ENCODE peak calls at places on chromosomes 5 and 9, in five cellular contexts. S is GM23248, Q is colonic mucosa, U is K562, N is mesenchymal stem cell. D is an unnamed sample. For H3K4me1, the result is how much of the 10 kb centered on the place peaks cover.

GRCh38 chr9:131608469-131609115 is 63.3 kb downstream of the PRRT1B start:
- DNase-seq in N (peak), U (no peak), Q (no peak), S (peak), D (peak)

GRCh38 chr5:53090229-53090628 is 19.3 kb downstream of the MOCS2 start:
- DNase-seq in S (no peak), N (no peak), U (no peak), Q (no peak), D (no peak)

GRCh38 chr5:72949481-72949880 is 6.4 kb upstream of the FCHO2 start:
- DNase-seq in S (no peak), U (no peak), N (no peak), Q (no peak), D (no peak)

GRCh38 chr5:73692166-73692640 is 66.2 kb downstream of the ARHGEF28 start:
- DNase-seq in Q (no peak), N (peak), S (peak), U (no peak), D (no peak)

GRCh38 chr9:128361981-128362646 is 9.1 kb upstream of the URM1 start:
- DNase-seq in Q (peak), U (peak), S (peak), N (peak), D (peak)

GRCh38 chr9:30201024-30201423 is 2183.4 kb upstream of the ACO1 start:
- DNase-seq in U (no peak), Q (no peak), S (no peak), N (no peak), D (no peak)

GRCh38 chr9:6076856-6077255 is 61.4 kb upstream of the RANBP6 start:
- DNase-seq in Q (no peak), U (no peak), N (no peak), S (peak), D (no peak)

GRCh38 chr9:126298319-126298801 is 28.3 kb upstream of the MVB12B start:
- DNase-seq in U (no peak), Q (peak), N (no peak), S (no peak), D (no peak)

GRCh38 chr5:96247097-96247675 is 185.9 kb downstream of the PCSK1 start:
- DNase-seq in S (peak), Q (no peak), U (no peak), N (peak), D (peak)

GRCh38 chr9:16572005-16572727 is 298.3 kb downstream of the BNC2 start:
- DNase-seq in U (no peak), S (no peak), N (no peak), Q (peak), D (no peak)

GRCh38 chr5:29378104-29378503 is 1815.4 kb upstream of the CDH6 start:
- DNase-seq in U (no peak), Q (no peak), N (no peak), S (no peak), D (no peak)

GRCh38 chr5:76252437-76252836 is 150.6 kb upstream of the IQGAP2 start:
- DNase-seq in Q (no peak), S (no peak), U (no peak), N (no peak), D (no peak)

GRCh38 chr5:58156354-58156753 is 303.5 kb downstream of the PLK2 start:
- DNase-seq in Q (no peak), N (peak), S (peak), U (no peak), D (no peak)

GRCh38 chr9:121288874-121289553 is 21.1 kb downstream of the GSN start:
- DNase-seq in S (peak), N (peak), Q (peak), U (no peak), D (peak)

GRCh38 chr5:126365446-126366198 is 57.6 kb upstream of the GRAMD2B start:
- DNase-seq in U (no peak), N (peak), Q (no peak), S (no peak), D (no peak)

GRCh38 chr9:928363-929042 is 48.0 kb upstream of the DMRT3 start:
- DNase-seq in S (peak), Q (no peak), N (no peak), U (peak), D (no peak)

GRCh38 chr5:107570805-107571531 is 99.8 kb downstream of the EFNA5 start:
- DNase-seq in Q (peak), U (no peak), S (no peak), N (peak), D (no peak)

GRCh38 chr9:16119861-16120641 is 567.2 kb downstream of the CCDC171 start:
- DNase-seq in Q (no peak), U (no peak), N (peak), S (no peak), D (no peak)

GRCh38 chr5:86572825-86573224 is 44.9 kb upstream of the COX7C start:
- DNase-seq in Q (no peak), U (no peak), N (no peak), S (no peak), D (no peak)

GRCh38 chr5:54673523-54674225 is 156.1 kb downstream of the SNX18 start:
- DNase-seq in N (peak), Q (peak), U (no peak), S (no peak), D (no peak)

GRCh38 chr9:106800691-106801090 is 62.3 kb upstream of the ZNF462 start:
- DNase-seq in S (peak), U (no peak), N (no peak), Q (no peak), D (no peak)

GRCh38 chr9:5843450-5844249 is 10.7 kb upstream of the ERMP1 start:
- DNase-seq in S (no peak), U (peak), N (peak), Q (no peak), D (no peak)

GRCh38 chr5:135980650-135981049 is 25.9 kb upstream of the LECT2 start:
- DNase-seq in U (no peak), N (peak), Q (no peak), S (peak), D (no peak)

GRCh38 chr5:98816574-98817222 is 43.2 kb downstream of the RGMB start:
- DNase-seq in N (no peak), Q (peak), S (no peak), U (no peak), D (no peak)

GRCh38 chr5:179357036-179357435 is 11.8 kb upstream of the ADAMTS2 start:
- DNase-seq in Q (no peak), N (no peak), U (no peak), S (no peak), D (no peak)

GRCh38 chr5:142934335-142934734 is 164.2 kb downstream of the ARHGAP26 start:
- DNase-seq in S (no peak), Q (no peak), U (no peak), N (no peak), D (no peak)

GRCh38 chr5:128645582-128645981 is 107.5 kb upstream of the FBN2 start:
- DNase-seq in N (no peak), Q (no peak), U (no peak), S (peak), D (no peak)

GRCh38 chr5:93601433-93602175 is 18.6 kb downstream of the NR2F1 start:
- DNase-seq in N (peak), Q (no peak), U (no peak), S (no peak), D (no peak)

GRCh38 chr5:67262202-67262601 is 65.6 kb upstream of the CD180 start:
- DNase-seq in U (no peak), N (no peak), Q (no peak), S (no peak), D (no peak)

DNA sequence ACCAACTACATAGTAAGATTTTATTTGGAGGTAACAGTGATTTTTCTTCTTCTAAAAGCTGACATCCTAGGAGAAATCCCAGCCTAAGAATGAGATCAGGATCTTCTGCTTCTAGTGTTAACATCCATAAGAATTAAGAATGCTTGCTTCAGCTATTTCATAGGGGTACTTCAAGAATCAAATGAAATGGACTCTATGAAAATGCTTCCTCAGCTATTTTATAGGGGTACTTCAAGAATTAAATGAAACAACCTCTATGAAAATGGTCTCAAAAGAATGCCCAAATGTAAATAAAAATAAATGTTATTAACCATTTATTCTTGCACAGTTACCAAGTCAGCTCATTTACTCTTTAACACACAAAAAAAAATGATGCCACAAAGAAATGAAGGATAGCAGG is 31.5 kb downstream of the ZNF608 start:
- DNase-seq in S (no peak), U (no peak), N (no peak), Q (no peak), D (no peak)
- H3K4me1 ChIP-seq in S (under half), U (under half), N (under half), Q (under half), D (under half)

GRCh38 chr5:177356756-177357458 is 817 bp upstream of the RGS14 start:
- DNase-seq in U (no peak), N (no peak), Q (no peak), S (no peak), D (no peak)

GRCh38 chr5:177359860-177360259 is 2.1 kb downstream of the RGS14 start:
- DNase-seq in S (no peak), Q (no peak), U (no peak), N (no peak), D (no peak)

GRCh38 chr5:177359451-177359851 is 1.7 kb downstream of the RGS14 start:
- DNase-seq in S (no peak), U (no peak), N (no peak), Q (no peak), D (no peak)

GRCh38 chr5:177357459-177358332 is at the start of gene RGS14:
- DNase-seq in U (no peak), N (peak), S (peak), Q (peak), D (no peak)

GRCh38 chr5:177358333-177358939 is 712 bp downstream of the RGS14 start:
- DNase-seq in Q (no peak), U (no peak), S (no peak), N (no peak), D (no peak)
- H3K4me3 ChIP-seq in Q (peak), U (peak), S (no peak), N (peak), D (peak)

DNA sequence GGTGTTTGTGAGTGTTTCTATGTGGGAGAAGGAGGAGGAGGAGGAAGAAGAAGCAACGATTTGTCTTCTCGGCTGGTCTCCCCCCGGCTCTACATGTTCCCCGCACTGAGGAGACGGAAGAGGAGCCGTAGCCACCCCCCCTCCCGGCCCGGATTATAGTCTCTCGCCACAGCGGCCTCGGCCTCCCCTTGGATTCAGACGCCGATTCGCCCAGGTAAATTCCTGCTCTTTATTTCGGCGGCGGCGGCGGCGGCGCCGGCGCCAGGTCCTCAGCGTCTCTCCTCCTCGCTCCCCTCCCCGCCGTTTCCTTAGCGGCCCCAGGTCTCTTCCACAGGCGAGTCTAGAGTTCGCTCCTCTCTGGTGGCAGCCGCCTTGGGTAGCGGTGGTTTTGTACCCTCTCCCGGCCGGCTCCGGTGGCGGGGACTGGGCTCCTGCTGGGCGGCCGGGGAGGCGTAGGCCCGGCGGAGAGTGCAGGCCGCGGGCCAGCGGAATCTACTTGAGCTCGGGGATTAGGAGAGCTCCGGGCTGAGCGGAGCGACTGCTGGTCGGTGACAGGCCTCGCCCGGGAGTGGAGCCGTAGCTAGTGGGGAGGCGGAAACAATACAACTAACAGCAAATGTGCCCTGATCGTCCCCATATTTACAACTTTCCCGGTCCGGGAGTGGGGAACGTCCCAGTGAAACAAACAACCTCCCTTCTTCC is 547 bp downstream of the NIPBL start:
- DNase-seq in N (peak), S (peak), U (peak), Q (peak), D (no peak)
- H3K4me1 ChIP-seq in N (under half), S (half or more), U (under half), Q (under half), D (half or more)

GRCh38 chr5:91302335-91302734 is 80.8 kb downstream of the ARRDC3 start:
- DNase-seq in U (no peak), N (no peak), Q (no peak), S (peak), D (no peak)

GRCh38 chr5:91302958-91303357 is 80.2 kb downstream of the ARRDC3 start:
- DNase-seq in Q (no peak), U (no peak), S (no peak), N (no peak), D (no peak)

GRCh38 chr5:91305640-91306039 is 77.5 kb downstream of the ARRDC3 start:
- DNase-seq in U (no peak), S (no peak), Q (no peak), N (no peak), D (no peak)

GRCh38 chr5:91307023-91307422 is 76.1 kb downstream of the ARRDC3 start:
- DNase-seq in S (peak), N (no peak), Q (no peak), U (no peak), D (no peak)

GRCh38 chr5:91306497-91306896 is 76.6 kb downstream of the ARRDC3 start:
- DNase-seq in U (no peak), Q (no peak), N (no peak), S (peak), D (no peak)
- H3K4me3 ChIP-seq in U (no peak), Q (no peak), N (no peak), S (no peak), D (no peak)

DNA sequence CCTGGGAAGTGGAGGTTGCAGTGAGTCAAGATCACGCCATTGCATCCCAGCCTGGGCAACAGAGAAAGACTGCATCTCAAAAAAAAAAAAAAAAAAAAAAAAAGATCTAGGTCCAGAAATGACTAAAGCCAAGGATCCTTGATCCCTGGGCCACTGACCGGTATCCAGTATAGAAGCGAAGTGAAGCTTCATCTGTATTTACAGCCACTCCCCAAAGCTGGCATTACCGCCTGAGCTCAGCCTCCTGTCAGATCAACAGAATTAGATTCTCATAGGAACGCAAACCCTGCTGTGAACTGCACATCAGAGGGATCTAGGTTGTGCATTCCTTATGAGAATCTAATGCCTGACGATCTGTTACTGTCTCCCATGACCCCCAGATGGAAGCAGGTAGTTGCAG is 9.3 kb downstream of the CSNK1A1 start:
- DNase-seq in S (no peak), Q (no peak), U (no peak), N (no peak), D (no peak)
- H3K4me1 ChIP-seq in S (under half), Q (under half), U (under half), N (under half), D (half or more)

GRCh38 chr9:117782931-117783788 is 79.0 kb downstream of the TLR4 start:
- DNase-seq in Q (peak), U (no peak), N (peak), S (peak), D (no peak)
- H3K4me3 ChIP-seq in Q (peak), U (no peak), N (no peak), S (peak), D (peak)